ENCODE peak calls at places on chromosome 4, in five cellular contexts. Z is right lobe of liver, L is cardiac muscle cell, T is upper lobe of left lung, P is OCI-LY7. E is an unnamed sample.

GRCh38 chr4:99885063-99885664 is 9.1 kb downstream of the LAMTOR3 start:
- DNase-seq in Z (no peak), P (peak; percentile 66), T (no peak), L (peak; percentile 61), E (no peak)

GRCh38 chr4:7901274-7901845 is 38.3 kb downstream of the AFAP1 start:
- DNase-seq in L (no peak), P (no peak), T (no peak), Z (no peak), E (no peak)

GRCh38 chr4:136841526-136841925 is 690.8 kb downstream of the PCDH18 start:
- DNase-seq in L (no peak), T (no peak), Z (no peak), P (no peak), E (no peak)

GRCh38 chr4:1720163-1720983 is 750 bp downstream of the TMEM129 start:
- DNase-seq in T (peak; percentile 93), P (peak; percentile 71), L (peak; percentile 53), Z (peak; percentile 79), E (no peak)

GRCh38 chr4:169080970-169081369 is 70.9 kb upstream of the CBR4 start:
- DNase-seq in Z (no peak), L (peak; percentile 92), T (no peak), P (peak; percentile 1), E (no peak)

GRCh38 chr4:21387683-21388082 is 560.9 kb downstream of the KCNIP4 start:
- DNase-seq in L (no peak), Z (no peak), T (no peak), P (no peak), E (no peak)

GRCh38 chr4:74830928-74831327 is 36.6 kb upstream of the BTC start:
- DNase-seq in Z (no peak), L (peak; percentile 6), P (no peak), T (no peak), E (no peak)

GRCh38 chr4:10640535-10641159 is 43.9 kb downstream of the CLNK start:
- DNase-seq in L (no peak), P (no peak), T (no peak), Z (no peak), E (no peak)

GRCh38 chr4:43337707-43338106 is 445.2 kb downstream of the GRXCR1 start:
- DNase-seq in T (no peak), Z (no peak), L (peak; percentile 20), P (no peak), E (no peak)

GRCh38 chr4:31053451-31053850 is 333.3 kb downstream of the PCDH7 start:
- DNase-seq in L (no peak), P (no peak), Z (no peak), T (no peak), E (no peak)

GRCh38 chr4:11647433-11647832 is 218.7 kb upstream of the HS3ST1 start:
- DNase-seq in T (no peak), L (no peak), P (no peak), Z (no peak), E (no peak)

GRCh38 chr4:141571368-141571767 is 65.0 kb upstream of the IL15 start:
- DNase-seq in L (peak; percentile 31), Z (no peak), P (no peak), T (no peak), E (no peak)

GRCh38 chr4:144709793-144710525 is 64.0 kb downstream of the HHIP start:
- DNase-seq in P (no peak), L (peak; percentile 41), Z (no peak), T (no peak), E (no peak)

GRCh38 chr4:48047896-48048295 is 31.3 kb downstream of the NIPAL1 start:
- DNase-seq in T (no peak), P (peak; percentile 28), Z (peak; percentile 85), L (no peak), E (no peak)
- H3K27ac ChIP-seq in T (no peak overlapping the region), P (peak overlapping the region; percentile 85), Z (peak overlapping the region; percentile 78), L (peak overlapping the region; percentile 4), E (no peak overlapping the region)

GRCh38 chr4:119026662-119027444 is 108.8 kb upstream of the MYOZ2 start:
- DNase-seq in L (no peak), Z (no peak), T (no peak), P (no peak), E (peak; percentile 73)
- H3K4me3 ChIP-seq in L (no peak overlapping the region), Z (no peak overlapping the region), T (no peak overlapping the region), P (no peak overlapping the region), E (peak overlapping the region; percentile 60)

DNA sequence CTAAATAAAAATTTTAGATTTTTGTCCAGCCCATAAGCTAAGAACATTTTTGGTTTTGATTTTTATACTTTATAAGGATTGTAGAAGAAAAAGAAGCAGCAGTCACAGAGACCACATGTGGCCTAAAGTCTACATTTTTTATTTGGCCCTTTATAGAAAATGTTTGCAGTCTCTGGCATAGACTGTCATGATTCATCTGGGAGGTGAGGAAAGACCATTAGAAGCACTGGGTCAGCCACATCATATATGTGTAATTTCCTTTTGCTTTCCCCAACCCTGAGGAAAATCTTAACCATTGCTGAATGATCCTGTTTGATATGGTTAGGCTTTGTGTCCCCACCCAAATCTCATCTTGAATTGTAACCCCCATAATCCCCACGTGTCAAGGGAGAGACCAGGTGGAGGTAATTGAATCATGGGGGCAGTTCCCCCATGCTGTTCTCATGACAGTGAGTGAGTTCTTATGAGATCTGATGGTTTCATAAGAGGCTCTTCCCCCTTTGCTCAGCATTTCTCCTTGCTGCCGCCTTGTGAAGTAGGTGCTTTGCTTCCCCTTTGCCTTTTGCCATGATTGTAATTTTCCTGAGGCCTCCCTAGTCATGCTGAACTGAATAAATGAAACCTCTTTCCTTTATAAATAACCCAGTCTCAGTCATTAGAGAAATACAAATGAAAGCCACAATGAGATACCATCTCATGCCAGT is 12.1 kb upstream of the COPS4 start:
- DNase-seq in T (no peak), Z (no peak), L (peak; percentile 33), P (no peak), E (no peak)
- TF ChIP-seq CTCF in T (no peak), Z (no peak), L (no peak), P (no peak), E (no peak)

GRCh38 chr4:97942137-97942536 is 201.1 kb downstream of the STPG2 start:
- DNase-seq in P (no peak), T (no peak), L (no peak), Z (no peak), E (no peak)

GRCh38 chr4:97938141-97938540 is 205.1 kb downstream of the STPG2 start:
- DNase-seq in T (no peak), Z (no peak), L (no peak), P (no peak), E (no peak)

DNA sequence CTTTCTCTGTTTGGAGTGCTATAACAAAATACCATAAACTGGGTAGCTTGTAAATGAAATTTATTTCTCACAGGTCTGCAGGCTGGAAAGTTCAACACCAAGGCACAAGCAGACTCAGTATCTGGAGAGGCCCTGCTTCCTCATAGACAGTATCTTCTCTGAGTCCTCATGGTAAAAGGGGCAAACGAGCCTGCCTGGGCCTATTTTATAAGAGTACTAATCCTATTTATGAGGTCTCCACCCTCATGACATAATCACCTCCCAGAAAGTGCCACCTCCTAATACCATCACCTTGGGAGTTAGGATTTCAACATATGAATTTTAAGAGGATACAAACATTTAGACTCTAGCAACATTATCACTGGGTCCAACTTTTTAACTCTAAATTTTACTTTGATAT is 200.3 kb downstream of the STPG2 start:
- DNase-seq in T (no peak), P (no peak), L (no peak), Z (no peak), E (no peak)
- H3K27ac ChIP-seq in T (no peak overlapping the region), P (no peak overlapping the region), L (no peak overlapping the region), Z (no peak overlapping the region), E (no peak overlapping the region)

GRCh38 chr4:56469489-56470210 is 2.2 kb downstream of the SRP72 start:
- DNase-seq in P (no peak), Z (no peak), T (no peak), L (peak; percentile 10), E (no peak)
- H3K4me3 ChIP-seq in P (peak overlapping the region; percentile 99), Z (no peak overlapping the region), T (no peak overlapping the region), L (peak overlapping the region; percentile 94), E (no peak overlapping the region)

GRCh38 chr4:52721968-52722814 is 29.0 kb downstream of the ERVMER34-1 start:
- DNase-seq in L (peak; percentile 99), T (peak; percentile 92), P (peak; percentile 97), Z (peak; percentile 94), E (peak; percentile 98)
- TF ChIP-seq CTCF in L (no peak), T (peak; percentile 23), P (no peak), Z (no peak), E (no peak)

DNA sequence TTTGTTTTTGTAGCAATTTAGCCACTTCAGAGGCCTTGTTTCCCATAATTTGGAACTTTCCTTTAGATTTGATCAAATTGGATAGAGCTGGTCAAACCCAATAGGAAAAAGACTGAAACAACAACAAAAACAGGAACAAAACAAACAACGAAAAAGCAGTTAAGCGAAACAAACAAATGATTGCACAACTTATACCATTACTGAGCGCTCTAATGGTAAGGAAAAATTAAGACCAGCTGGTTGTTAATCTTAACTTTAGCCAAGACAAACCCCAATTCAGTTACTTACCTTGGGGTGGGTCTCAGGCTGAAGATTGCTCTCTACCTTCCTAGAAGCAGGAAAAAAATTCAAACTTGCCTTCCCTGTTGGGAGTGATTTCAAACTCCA is 38.3 kb downstream of the SPCS3 start:
- DNase-seq in T (no peak), L (no peak), Z (no peak), P (no peak), E (no peak)
- H3K27ac ChIP-seq in T (no peak overlapping the region), L (no peak overlapping the region), Z (no peak overlapping the region), P (no peak overlapping the region), E (no peak overlapping the region)

DNA sequence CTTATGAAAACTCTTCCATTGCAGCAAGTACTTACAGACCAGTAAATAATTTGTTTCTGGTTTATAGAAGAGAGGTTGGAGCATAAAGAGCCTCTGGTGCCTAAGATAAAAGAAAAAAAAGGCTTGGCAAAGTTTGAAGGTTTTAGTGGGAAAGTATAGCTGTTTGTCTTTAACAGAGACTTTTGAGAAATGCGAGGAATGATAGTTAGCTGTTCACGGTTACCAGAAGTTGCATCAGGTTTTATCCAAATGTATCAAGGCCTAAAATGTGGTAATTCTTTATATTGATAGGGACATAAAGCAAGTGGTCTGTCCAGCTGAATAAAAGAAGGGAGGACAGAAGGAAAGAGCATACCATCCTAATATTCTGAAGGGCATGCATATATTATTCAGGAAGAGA is 29.3 kb downstream of the RAP1GDS1 start:
- DNase-seq in T (no peak), Z (no peak), L (peak; percentile 80), P (no peak), E (no peak)
- H3K4me3 ChIP-seq in T (no peak overlapping the region), Z (no peak overlapping the region), L (no peak overlapping the region), P (no peak overlapping the region), E (no peak overlapping the region)

DNA sequence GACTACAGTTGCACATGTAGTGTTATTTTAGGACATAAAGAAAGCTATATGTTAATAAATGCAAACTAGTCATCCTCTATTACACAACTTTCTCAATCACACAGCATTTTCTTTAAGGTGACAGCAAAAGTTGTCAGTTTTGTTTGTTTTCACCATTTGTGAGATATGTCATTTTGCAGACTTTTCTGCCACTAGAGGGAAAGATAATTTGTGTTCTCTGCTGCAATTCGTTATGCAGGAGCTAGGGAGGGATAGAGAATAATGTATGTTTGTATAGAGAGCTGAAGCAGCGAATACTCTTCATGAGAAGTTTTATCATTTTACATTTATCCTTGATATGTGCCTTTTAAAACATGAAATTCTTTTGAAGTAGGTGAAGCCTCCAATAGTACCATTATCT is 670.6 kb upstream of the ATOH1 start:
- DNase-seq in Z (no peak), P (no peak), T (no peak), L (no peak), E (no peak)
- TF ChIP-seq CTCF in Z (no peak), P (peak; percentile 26), T (peak; percentile 5), L (no peak), E (no peak)